ENCODE peak calls at places on chromosomes 12 and 14, in eight cellular contexts. L is stimulated activated CD4-positive, alpha-beta T cell treated with anti-CD3 and anti-CD28 coated beads, TNF-alpha, amount 100 ng/mL, for 24 hours; S is A549; G is left colon; O is stimulated activated CD8-positive, alpha-beta memory T cell treated with anti-CD3 and anti-CD28 coated beads, Interleukin-4, amount 100 ng/mL, for 4 hours; Z is adrenal gland; N is MV-4-11; X is CD4-positive, CD25-positive, alpha-beta regulatory T cell. C is an unnamed sample.

GRCh38 chr12:52884526-52885293 is 20.2 kb downstream of the KRT8 start:
- DNase-seq in L (peak), S (peak), G (peak), O (peak), Z (peak), N (peak), X (peak), C (no peak)

GRCh38 chr14:75343914-75344313 is 65.3 kb downstream of the FOS start:
- DNase-seq in L (no peak), S (no peak), G (no peak), O (no peak), Z (no peak), N (no peak), X (no peak), C (no peak)

GRCh38 chr12:31736472-31736871 is 7.7 kb upstream of the AMN1 start:
- DNase-seq in L (no peak), S (no peak), G (no peak), O (peak), Z (peak), N (peak), X (peak), C (no peak)

GRCh38 chr12:120292661-120293531 is at the start of gene RNU4-1:
- DNase-seq in L (peak), S (peak), G (peak), O (peak), Z (peak), N (peak), X (peak), C (peak)

GRCh38 chr14:67551123-67551522 is 18.0 kb downstream of the PLEKHH1 start:
- DNase-seq in L (no peak), S (no peak), G (no peak), O (no peak), Z (no peak), N (no peak), X (no peak), C (no peak)

GRCh38 chr12:113684053-113684907 is 212.6 kb upstream of the LHX5 start:
- DNase-seq in L (no peak), S (no peak), G (no peak), O (no peak), Z (no peak), N (no peak), X (no peak), C (no peak)

GRCh38 chr14:75282166-75282547 is 3.5 kb downstream of the FOS start:
- DNase-seq in L (no peak), S (no peak), G (no peak), O (no peak), Z (no peak), N (no peak), X (no peak), C (no peak)

GRCh38 chr12:93137656-93138612 is 208.8 kb upstream of the EEA1 start:
- DNase-seq in L (no peak), S (peak), G (no peak), O (no peak), Z (peak), N (peak), X (no peak), C (peak)

GRCh38 chr12:67981236-67982164 is 7.7 kb upstream of the IFNG-AS1 start:
- DNase-seq in L (no peak), S (peak), G (no peak), O (no peak), Z (peak), N (no peak), X (no peak), C (no peak)

GRCh38 chr12:11941601-11942360 is 129.0 kb upstream of the BCL2L14 start:
- DNase-seq in L (no peak), S (no peak), G (no peak), O (no peak), Z (no peak), N (no peak), X (no peak), C (no peak)

GRCh38 chr12:62903151-62903550 is 31.8 kb downstream of the PPM1H start:
- DNase-seq in L (no peak), S (no peak), G (no peak), O (no peak), Z (no peak), N (peak), X (no peak), C (no peak)

GRCh38 chr14:104919993-104920315 is 4.7 kb upstream of the PLD4 start:
- DNase-seq in L (no peak), S (no peak), G (no peak), O (no peak), Z (no peak), N (no peak), X (no peak), C (no peak)

GRCh38 chr12:73057428-73057827 is 785.3 kb downstream of the TRHDE start:
- DNase-seq in L (no peak), S (no peak), G (no peak), O (no peak), Z (no peak), N (no peak), X (no peak), C (no peak)

GRCh38 chr14:99802301-99803105 is 9.3 kb downstream of the EML1 start:
- DNase-seq in L (no peak), S (no peak), G (no peak), O (no peak), Z (no peak), N (no peak), X (no peak), C (no peak)

GRCh38 chr14:51650721-51651387 is 856 bp upstream of the FRMD6 start:
- DNase-seq in L (no peak), S (no peak), G (peak), O (no peak), Z (peak), N (no peak), X (peak), C (no peak)

GRCh38 chr12:109999983-110000505 is 814 bp downstream of the ANKRD13A start:
- DNase-seq in L (no peak), S (no peak), G (peak), O (no peak), Z (peak), N (no peak), X (peak), C (peak)

GRCh38 chr12:131287938-131288797 is 334.5 kb downstream of the ADGRD1 start:
- DNase-seq in L (no peak), S (no peak), G (no peak), O (no peak), Z (no peak), N (no peak), X (no peak), C (no peak)

GRCh38 chr12:100789146-100789545 is 5.4 kb upstream of the ANO4 start:
- DNase-seq in L (no peak), S (no peak), G (no peak), O (no peak), Z (no peak), N (no peak), X (no peak), C (no peak)

GRCh38 chr12:63064080-63064479 is 86.9 kb downstream of the AVPR1A start:
- DNase-seq in L (no peak), S (no peak), G (no peak), O (no peak), Z (no peak), N (no peak), X (no peak), C (no peak)

GRCh38 chr14:70192915-70193314 is 4.2 kb upstream of the SLC8A3 start:
- DNase-seq in L (no peak), S (no peak), G (no peak), O (no peak), Z (no peak), N (no peak), X (no peak), C (no peak)

GRCh38 chr12:16606201-16606849 is 363 bp upstream of the LMO3 start:
- DNase-seq in L (no peak), S (no peak), G (peak), O (no peak), Z (peak), N (no peak), X (no peak), C (no peak)

GRCh38 chr14:94918896-94919295 is 149.0 kb upstream of the GSC start:
- DNase-seq in L (no peak), S (no peak), G (no peak), O (no peak), Z (no peak), N (no peak), X (no peak), C (no peak)

GRCh38 chr12:116425256-116426193 is 133.7 kb upstream of the MAP1LC3B2 start:
- DNase-seq in L (no peak), S (no peak), G (no peak), O (no peak), Z (no peak), N (no peak), X (no peak), C (no peak)

C was measured in HL-60.